ENCODE peak calls at places on chromosome 18, in seven cellular contexts. I is stimulated activated CD4-positive, alpha-beta T cell treated with anti-CD3 and anti-CD28 coated beads, Interleukin-4, amount 100 ng/mL, for 1 hour; Z is G401; Q is aorta; Y is GM03348; C is NCI-H345; H is cardiac septum. R is an unnamed sample.

GRCh38 chr18:49728542-49728941 is 84.8 kb downstream of the ACAA2 start:
- DNase-seq in C (peak), Z (peak), H (no peak), Y (peak), I (peak), Q (no peak), R (no peak)

GRCh38 chr18:76960528-76961035 is 138.2 kb downstream of the ZNF236 start:
- DNase-seq in C (no peak), H (no peak), I (no peak), Y (no peak), Q (peak), Z (no peak), R (no peak)

GRCh38 chr18:35050004-35050623 is 8.9 kb downstream of the MAPRE2 start:
- DNase-seq in Y (no peak), C (no peak), Z (no peak), H (no peak), Q (no peak), I (no peak), R (no peak)

GRCh38 chr18:23810396-23810795 is 121.1 kb downstream of the LAMA3 start:
- DNase-seq in I (peak), Z (no peak), Y (no peak), Q (no peak), C (no peak), H (no peak), R (no peak)

GRCh38 chr18:5424903-5425302 is 118.9 kb downstream of the EPB41L3 start:
- DNase-seq in Y (peak), C (peak), Q (no peak), H (no peak), Z (peak), I (no peak), R (no peak)

GRCh38 chr18:6434987-6435709 is 20.4 kb upstream of the L3MBTL4 start:
- DNase-seq in Y (no peak), I (no peak), C (no peak), H (no peak), Q (no peak), Z (no peak), R (no peak)

GRCh38 chr18:39805218-39805617 is 2149.8 kb upstream of the PIK3C3 start:
- DNase-seq in H (no peak), C (no peak), Q (no peak), Y (no peak), I (no peak), Z (no peak), R (no peak)

GRCh38 chr18:35756506-35757117 is 175.1 kb downstream of the GALNT1 start:
- DNase-seq in H (no peak), Q (no peak), C (peak), Z (peak), I (peak), Y (peak), R (peak)

GRCh38 chr18:74316257-74317180 is 880 bp downstream of the C18orf63 start:
- DNase-seq in H (no peak), C (no peak), Q (no peak), I (no peak), Z (no peak), Y (peak), R (no peak)

GRCh38 chr18:76981388-76981968 is 151.1 kb downstream of the MBP start:
- DNase-seq in C (peak), Y (no peak), Z (no peak), H (no peak), Q (no peak), I (no peak), R (no peak)

GRCh38 chr18:69088971-69089370 is 291.1 kb downstream of the CCDC102B start:
- DNase-seq in H (no peak), Q (no peak), C (no peak), I (no peak), Z (no peak), Y (no peak), R (no peak)

GRCh38 chr18:13235981-13236380 is 17.4 kb downstream of the LDLRAD4 start:
- DNase-seq in Z (peak), I (no peak), H (peak), Q (peak), C (no peak), Y (peak), R (no peak)

GRCh38 chr18:33440011-33440383 is 524 bp downstream of the CCDC178 start:
- DNase-seq in I (no peak), Z (peak), Y (peak), C (peak), H (no peak), Q (peak), R (peak)

GRCh38 chr18:44894011-44894410 is 213.3 kb downstream of the SETBP1 start:
- DNase-seq in I (no peak), C (no peak), H (no peak), Y (no peak), Q (no peak), Z (no peak), R (no peak)

GRCh38 chr18:79549638-79550000 is 130.0 kb upstream of the CTDP1 start:
- DNase-seq in I (no peak), Q (peak), C (no peak), Y (no peak), Z (no peak), H (no peak), R (no peak)

R was measured in NCI-H2227 treated with DMSO at 0.1 percent for 48 hours.